ENCODE peak calls at places on chromosome 10, in five cellular contexts. X is IMR-90, C is K562, F is SK-N-SH, L is HepG2. Q is an unnamed sample.

GRCh38 chr10:132311338-132311939 is 3.7 kb upstream of the STK32C start:
- DNase-seq in X (no peak), C (peak), F (no peak), L (peak), Q (no peak)

GRCh38 chr10:71597821-71598498 is 121.6 kb downstream of the C10orf105 start:
- DNase-seq in X (no peak), C (peak), F (no peak), L (peak), Q (no peak)

GRCh38 chr10:33193057-33193866 is 141.2 kb downstream of the NRP1 start:
- DNase-seq in X (peak), C (peak), F (peak), L (peak), Q (no peak)

GRCh38 chr10:25867321-25867720 is 66.7 kb upstream of the MYO3A start:
- DNase-seq in X (no peak), C (no peak), F (no peak), L (no peak), Q (no peak)

GRCh38 chr10:124222298-124223000 is 129.1 kb upstream of the CHST15 start:
- DNase-seq in X (no peak), C (no peak), F (peak), L (no peak), Q (no peak)

GRCh38 chr10:106987362-106987761 is 177.1 kb downstream of the SORCS1 start:
- DNase-seq in X (no peak), C (no peak), F (no peak), L (no peak), Q (no peak)

GRCh38 chr10:110860576-110861241 is 11.0 kb upstream of the PDCD4 start:
- DNase-seq in X (no peak), C (no peak), F (no peak), L (peak), Q (peak)

GRCh38 chr10:114902151-114902550 is 35.8 kb upstream of the TRUB1 start:
- DNase-seq in X (peak), C (no peak), F (no peak), L (no peak), Q (no peak)

GRCh38 chr10:113226404-113226803 is 276.4 kb downstream of the TCF7L2 start:
- DNase-seq in X (no peak), C (no peak), F (no peak), L (no peak), Q (no peak)

GRCh38 chr10:75622503-75622902 is 191.1 kb downstream of the LRMDA start:
- DNase-seq in X (no peak), C (no peak), F (no peak), L (no peak), Q (no peak)

GRCh38 chr10:43871004-43871439 is 222.3 kb upstream of the ZNF32 start:
- DNase-seq in X (no peak), C (no peak), F (no peak), L (no peak), Q (no peak)

GRCh38 chr10:113473851-113474250 is 79.0 kb upstream of the HABP2 start:
- DNase-seq in X (no peak), C (no peak), F (no peak), L (no peak), Q (no peak)

GRCh38 chr10:45464958-45465567 is 91.0 kb downstream of the ALOX5 start:
- DNase-seq in X (peak), C (peak), F (peak), L (peak), Q (peak)

GRCh38 chr10:125257521-125258105 is 97.2 kb upstream of the CTBP2 start:
- DNase-seq in X (no peak), C (no peak), F (peak), L (no peak), Q (no peak)

GRCh38 chr10:93123766-93124165 is 50.1 kb downstream of the CYP26A1 start:
- DNase-seq in X (no peak), C (no peak), F (no peak), L (no peak), Q (no peak)

GRCh38 chr10:103666109-103666508 is 172.6 kb downstream of the NEURL1 start:
- DNase-seq in X (peak), C (peak), F (peak), L (no peak), Q (no peak)

GRCh38 chr10:3902054-3902808 is 117.2 kb upstream of the KLF6 start:
- DNase-seq in X (no peak), C (no peak), F (no peak), L (peak), Q (peak)

GRCh38 chr10:75493464-75493863 is 62.0 kb downstream of the LRMDA start:
- DNase-seq in X (no peak), C (no peak), F (no peak), L (no peak), Q (no peak)

GRCh38 chr10:126171555-126171954 is 216.7 kb downstream of the ADAM12 start:
- DNase-seq in X (peak), C (no peak), F (no peak), L (no peak), Q (no peak)

GRCh38 chr10:29120216-29120615 is 168.7 kb upstream of the LYZL1 start:
- DNase-seq in X (peak), C (no peak), F (no peak), L (no peak), Q (no peak)

GRCh38 chr10:91190388-91190870 is 30.0 kb upstream of the PCGF5 start:
- DNase-seq in X (peak), C (no peak), F (no peak), L (no peak), Q (no peak)

GRCh38 chr10:33306126-33306525 is 28.3 kb downstream of the NRP1 start:
- DNase-seq in X (peak), C (no peak), F (no peak), L (no peak), Q (no peak)

GRCh38 chr10:110022716-110023504 is 15.1 kb downstream of the ADD3 start:
- DNase-seq in X (no peak), C (no peak), F (no peak), L (no peak), Q (no peak)

GRCh38 chr10:103849212-103849877 is 6.0 kb downstream of the SH3PXD2A start:
- DNase-seq in X (no peak), C (no peak), F (no peak), L (no peak), Q (no peak)

GRCh38 chr10:43024524-43024923 is 52.3 kb upstream of the RET start:
- DNase-seq in X (no peak), C (no peak), F (no peak), L (no peak), Q (no peak)

GRCh38 chr10:50360077-50360476 is 108.8 kb upstream of the ASAH2 start:
- DNase-seq in X (no peak), C (no peak), F (no peak), L (no peak), Q (no peak)

GRCh38 chr10:87844837-87845623 is 18.3 kb downstream of the KLLN start:
- DNase-seq in X (peak), C (no peak), F (no peak), L (peak), Q (no peak)

GRCh38 chr10:116974442-116975005 is 30.5 kb downstream of the SHTN1 start:
- DNase-seq in X (peak), C (no peak), F (peak), L (no peak), Q (no peak)

GRCh38 chr10:30999084-30999712 is 32.5 kb downstream of the ZNF438 start:
- DNase-seq in X (peak), C (no peak), F (no peak), L (no peak), Q (no peak)

DNA sequence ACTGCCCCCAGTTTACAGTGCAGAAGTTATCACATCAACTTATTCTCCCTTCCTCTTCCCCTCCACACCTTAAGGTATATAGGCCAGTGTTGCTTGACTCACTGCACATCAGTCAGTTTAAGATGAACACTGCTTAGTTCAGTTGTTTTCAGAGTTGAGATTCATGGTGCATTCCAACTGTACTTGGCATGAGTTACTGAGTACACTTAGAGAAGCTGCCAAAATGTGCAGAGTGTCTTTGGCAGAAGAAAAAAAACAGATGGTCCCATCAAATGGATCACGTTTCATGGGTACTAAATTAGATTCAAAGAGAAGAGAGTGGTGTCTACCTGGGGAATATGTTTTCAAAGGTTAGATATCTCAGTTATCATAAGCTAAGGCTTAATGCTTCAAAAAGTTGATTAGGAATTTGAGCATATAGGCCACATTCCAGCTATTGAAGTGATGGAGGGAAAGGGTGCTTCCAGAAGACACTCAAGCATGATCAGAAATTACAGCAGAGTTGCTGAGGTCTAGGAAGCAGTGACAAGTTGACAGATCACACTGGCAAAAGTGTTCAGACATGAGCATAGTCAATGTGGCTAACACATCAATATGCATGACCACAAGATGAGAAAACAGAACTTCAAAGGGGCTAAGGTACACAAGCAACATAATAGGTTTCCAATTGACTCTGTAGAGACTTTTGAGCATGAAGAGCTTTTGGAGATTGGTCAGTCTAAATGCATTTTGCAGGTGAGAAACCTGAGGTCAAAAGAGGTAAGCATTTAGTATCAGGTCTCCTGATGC is 579.1 kb upstream of the CELF2 start:
- DNase-seq in X (peak), C (no peak), F (no peak), L (no peak), Q (no peak)
- TF ChIP-seq MXI1 in X (no peak), C (no peak), F (no peak), L (no peak), Q (no peak)

GRCh38 chr10:74384615-74385213 is 233.7 kb downstream of the ADK start:
- DNase-seq in X (no peak), C (no peak), F (no peak), L (no peak), Q (no peak)
- TF ChIP-seq MXI1 in X (no peak), C (no peak), F (no peak), L (no peak), Q (no peak)

DNA sequence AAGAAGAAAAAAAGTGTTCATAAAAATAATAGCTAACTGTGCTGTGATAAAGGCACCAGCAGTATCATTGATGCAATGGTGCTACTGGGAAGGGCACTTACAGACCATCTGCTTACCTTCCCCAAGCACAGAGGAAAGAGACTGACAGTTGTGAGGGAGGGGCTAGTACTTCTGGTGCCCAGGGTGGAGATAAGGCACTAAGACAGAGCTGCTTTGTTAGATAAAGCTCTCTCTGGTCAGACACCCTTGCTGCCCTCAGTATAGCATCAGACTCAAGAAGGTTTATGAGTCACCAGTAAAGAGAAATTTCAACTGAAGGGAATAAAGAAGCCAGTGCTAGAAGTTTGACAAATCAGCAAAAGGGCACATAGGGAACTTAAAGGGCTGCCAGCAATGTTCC is 325.6 kb downstream of the HPSE2 start:
- DNase-seq in X (peak), C (peak), F (peak), L (no peak), Q (no peak)
- TF ChIP-seq MXI1 in X (no peak), C (no peak), F (no peak), L (no peak), Q (no peak)

GRCh38 chr10:61942997-61943457 is 41.5 kb downstream of the ARID5B start:
- DNase-seq in X (peak), C (no peak), F (no peak), L (no peak), Q (no peak)
- TF ChIP-seq MXI1 in X (no peak), C (no peak), F (no peak), L (no peak), Q (no peak)

GRCh38 chr10:48804740-48805182 is 120.1 kb downstream of the WDFY4 start:
- DNase-seq in X (no peak), C (no peak), F (peak), L (peak), Q (peak)
- TF ChIP-seq MXI1 in X (no peak), C (no peak), F (no peak), L (no peak), Q (peak)

GRCh38 chr10:102040305-102040704 is 15.7 kb downstream of the ARMH3 start:
- DNase-seq in X (peak), C (peak), F (no peak), L (no peak), Q (no peak)
- TF ChIP-seq MXI1 in X (no peak), C (no peak), F (no peak), L (no peak), Q (no peak)

GRCh38 chr10:78867555-78867939 is 201.2 kb upstream of the ZMIZ1 start:
- DNase-seq in X (no peak), C (no peak), F (no peak), L (no peak), Q (no peak)

GRCh38 chr10:78869508-78870439 is 199.0 kb upstream of the ZMIZ1 start:
- DNase-seq in X (no peak), C (no peak), F (no peak), L (no peak), Q (no peak)

GRCh38 chr10:78868456-78868855 is 200.3 kb upstream of the ZMIZ1 start:
- DNase-seq in X (no peak), C (no peak), F (no peak), L (no peak), Q (no peak)

GRCh38 chr10:78868048-78868447 is 200.7 kb upstream of the ZMIZ1 start:
- DNase-seq in X (no peak), C (no peak), F (no peak), L (no peak), Q (no peak)

DNA sequence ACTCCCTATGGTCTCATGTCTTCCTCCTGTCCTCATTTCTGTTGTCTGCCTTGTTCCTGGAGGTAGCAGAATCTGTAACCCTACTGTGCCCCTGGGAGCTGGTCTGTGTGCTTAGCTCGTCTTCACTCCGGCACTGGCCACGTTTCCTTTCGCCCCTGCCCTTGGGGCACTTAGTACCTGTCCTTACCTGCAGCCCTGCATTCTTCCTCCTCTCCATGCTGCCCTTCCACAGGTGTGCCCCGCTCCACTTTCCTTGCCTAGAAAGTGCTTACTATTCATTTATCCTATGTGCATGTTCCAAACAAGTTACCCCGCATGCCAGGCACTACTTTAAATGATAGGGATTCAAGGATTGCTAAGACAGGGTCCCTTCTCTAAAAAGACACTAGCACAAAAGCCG is 199.9 kb upstream of the ZMIZ1 start:
- DNase-seq in X (no peak), C (no peak), F (no peak), L (no peak), Q (no peak)
- TF ChIP-seq MXI1 in X (no peak), C (no peak), F (no peak), L (no peak), Q (no peak)

GRCh38 chr10:131099028-131099427 is 212.5 kb downstream of the TCERG1L start:
- DNase-seq in X (no peak), C (no peak), F (peak), L (no peak), Q (no peak)
- TF ChIP-seq MXI1 in X (no peak), C (no peak), F (no peak), L (no peak), Q (no peak)

DNA sequence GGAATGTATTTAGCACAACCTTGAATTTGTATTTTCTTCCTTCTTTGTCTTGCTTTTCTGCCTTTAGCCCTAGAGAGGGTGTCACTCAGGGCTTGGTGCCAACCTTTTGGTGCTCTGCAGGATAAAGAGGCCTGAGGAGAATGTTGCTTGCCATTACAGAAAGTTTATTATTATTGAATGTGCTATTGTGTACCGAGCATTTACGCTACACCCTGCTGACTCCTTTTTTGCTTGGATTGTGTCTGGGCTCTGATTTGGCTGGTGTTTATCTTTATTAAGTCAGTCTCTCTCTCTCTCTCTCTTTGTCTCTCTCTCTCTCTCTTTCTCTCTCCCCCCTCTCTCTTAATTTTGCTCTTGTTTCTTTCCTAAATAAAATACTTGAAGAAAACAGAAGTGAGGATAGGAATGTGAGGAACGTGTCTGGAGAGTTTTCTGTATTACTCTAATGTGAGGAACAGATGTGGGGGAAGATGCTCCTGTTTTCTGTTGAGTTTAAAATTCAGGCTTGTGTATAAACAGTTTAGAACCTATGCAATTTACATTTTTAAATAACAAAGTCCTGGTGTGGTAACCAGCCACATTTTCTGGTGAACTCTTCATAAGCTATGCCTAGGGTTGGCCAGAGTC is 284.3 kb upstream of the PHYHIPL start:
- DNase-seq in X (no peak), C (no peak), F (no peak), L (no peak), Q (no peak)
- TF ChIP-seq MXI1 in X (no peak), C (no peak), F (no peak), L (no peak), Q (no peak)